ENCODE peak calls at places on chromosomes 13 and 19, in nine cellular contexts. One of them, this sample, is unnamed.

GRCh38 chr19:31991984-31992655 is 353.3 kb upstream of the ZNF507 start:
- DNase-seq in GM23338: no peak
- DNase-seq in CD4-positive, alpha-beta memory T cell: no peak
- DNase-seq in HCT116: no peak
- DNase-seq in CD4-positive, alpha-beta T cell: no peak
- DNase-seq in mucosa of gallbladder: no peak
- DNase-seq in heart left ventricle: no peak
- DNase-seq in ACHN: no peak
- DNase-seq in GM19239: no peak
- DNase-seq in this sample: no peak

GRCh38 chr19:8557637-8558238 is 19.5 kb downstream of the MYO1F start:
- DNase-seq in GM23338: no peak
- DNase-seq in GM19239: no peak
- DNase-seq in heart left ventricle: no peak
- DNase-seq in HCT116: no peak
- DNase-seq in ACHN: no peak
- DNase-seq in CD4-positive, alpha-beta T cell: no peak
- DNase-seq in mucosa of gallbladder: no peak
- DNase-seq in CD4-positive, alpha-beta memory T cell: no peak
- DNase-seq in this sample: no peak

GRCh38 chr13:32340917-32341316 is 25.6 kb downstream of the BRCA2 start:
- DNase-seq in HCT116: no peak
- DNase-seq in mucosa of gallbladder: no peak
- DNase-seq in GM19239: no peak
- DNase-seq in ACHN: no peak
- DNase-seq in heart left ventricle: no peak
- DNase-seq in GM23338: no peak
- DNase-seq in CD4-positive, alpha-beta memory T cell: no peak
- DNase-seq in CD4-positive, alpha-beta T cell: no peak
- DNase-seq in this sample: peak

GRCh38 chr19:40811478-40812341 is 12.7 kb downstream of the EGLN2 start:
- DNase-seq in ACHN: no peak
- DNase-seq in GM23338: peak
- DNase-seq in GM19239: no peak
- DNase-seq in mucosa of gallbladder: no peak
- DNase-seq in HCT116: no peak
- DNase-seq in heart left ventricle: no peak
- DNase-seq in CD4-positive, alpha-beta memory T cell: no peak
- DNase-seq in CD4-positive, alpha-beta T cell: no peak
- DNase-seq in this sample: no peak

GRCh38 chr19:41428481-41428859 is 1.3 kb upstream of the B3GNT8 start:
- DNase-seq in GM19239: no peak
- DNase-seq in ACHN: no peak
- DNase-seq in CD4-positive, alpha-beta memory T cell: no peak
- DNase-seq in CD4-positive, alpha-beta T cell: no peak
- DNase-seq in mucosa of gallbladder: no peak
- DNase-seq in GM23338: no peak
- DNase-seq in HCT116: no peak
- DNase-seq in heart left ventricle: no peak
- DNase-seq in this sample: no peak

GRCh38 chr13:109697936-109698335 is 88.4 kb downstream of the IRS2 start:
- DNase-seq in HCT116: no peak
- DNase-seq in ACHN: no peak
- DNase-seq in GM23338: no peak
- DNase-seq in CD4-positive, alpha-beta memory T cell: no peak
- DNase-seq in CD4-positive, alpha-beta T cell: no peak
- DNase-seq in mucosa of gallbladder: no peak
- DNase-seq in heart left ventricle: no peak
- DNase-seq in GM19239: no peak
- DNase-seq in this sample: no peak

GRCh38 chr13:100650321-100650720 is 24.3 kb downstream of the TMTC4 start:
- DNase-seq in ACHN: no peak
- DNase-seq in heart left ventricle: no peak
- DNase-seq in HCT116: no peak
- DNase-seq in mucosa of gallbladder: no peak
- DNase-seq in GM23338: no peak
- DNase-seq in CD4-positive, alpha-beta T cell: no peak
- DNase-seq in GM19239: no peak
- DNase-seq in CD4-positive, alpha-beta memory T cell: no peak
- DNase-seq in this sample: no peak

GRCh38 chr19:58134244-58134643 is 16.3 kb downstream of the ZNF329 start:
- DNase-seq in mucosa of gallbladder: no peak
- DNase-seq in HCT116: no peak
- DNase-seq in GM23338: no peak
- DNase-seq in CD4-positive, alpha-beta T cell: no peak
- DNase-seq in CD4-positive, alpha-beta memory T cell: no peak
- DNase-seq in heart left ventricle: no peak
- DNase-seq in ACHN: no peak
- DNase-seq in GM19239: no peak
- DNase-seq in this sample: no peak

GRCh38 chr13:42333613-42334328 is 61.8 kb downstream of the AKAP11 start:
- DNase-seq in mucosa of gallbladder: no peak
- DNase-seq in HCT116: no peak
- DNase-seq in CD4-positive, alpha-beta memory T cell: peak
- DNase-seq in GM19239: peak
- DNase-seq in GM23338: peak
- DNase-seq in heart left ventricle: no peak
- DNase-seq in CD4-positive, alpha-beta T cell: no peak
- DNase-seq in ACHN: peak
- DNase-seq in this sample: no peak

GRCh38 chr13:99085139-99085845 is 107.4 kb upstream of the DOCK9 start:
- DNase-seq in HCT116: no peak
- DNase-seq in CD4-positive, alpha-beta T cell: peak
- DNase-seq in ACHN: no peak
- DNase-seq in CD4-positive, alpha-beta memory T cell: peak
- DNase-seq in GM19239: no peak
- DNase-seq in GM23338: peak
- DNase-seq in mucosa of gallbladder: no peak
- DNase-seq in heart left ventricle: no peak
- DNase-seq in this sample: no peak

GRCh38 chr19:30144794-30145193 is 202.8 kb downstream of the URI1 start:
- DNase-seq in CD4-positive, alpha-beta T cell: no peak
- DNase-seq in HCT116: no peak
- DNase-seq in mucosa of gallbladder: no peak
- DNase-seq in GM23338: no peak
- DNase-seq in ACHN: no peak
- DNase-seq in heart left ventricle: no peak
- DNase-seq in GM19239: no peak
- DNase-seq in CD4-positive, alpha-beta memory T cell: no peak
- DNase-seq in this sample: no peak

GRCh38 chr13:112562786-112563383 is 25.1 kb downstream of the TUBGCP3 start:
- DNase-seq in GM19239: no peak
- DNase-seq in GM23338: no peak
- DNase-seq in ACHN: no peak
- DNase-seq in CD4-positive, alpha-beta T cell: no peak
- DNase-seq in CD4-positive, alpha-beta memory T cell: no peak
- DNase-seq in mucosa of gallbladder: no peak
- DNase-seq in heart left ventricle: no peak
- DNase-seq in HCT116: no peak
- DNase-seq in this sample: no peak

GRCh38 chr19:15316498-15316897 is 15.8 kb downstream of the BRD4 start:
- DNase-seq in GM23338: no peak
- DNase-seq in GM19239: no peak
- DNase-seq in heart left ventricle: no peak
- DNase-seq in mucosa of gallbladder: no peak
- DNase-seq in ACHN: no peak
- DNase-seq in HCT116: no peak
- DNase-seq in CD4-positive, alpha-beta T cell: no peak
- DNase-seq in CD4-positive, alpha-beta memory T cell: no peak
- DNase-seq in this sample: no peak

GRCh38 chr13:97295279-97296182 is 73.4 kb downstream of the MBNL2 start:
- DNase-seq in HCT116: no peak
- DNase-seq in GM23338: no peak
- DNase-seq in mucosa of gallbladder: no peak
- DNase-seq in GM19239: no peak
- DNase-seq in ACHN: no peak
- DNase-seq in CD4-positive, alpha-beta T cell: no peak
- DNase-seq in heart left ventricle: no peak
- DNase-seq in CD4-positive, alpha-beta memory T cell: no peak
- DNase-seq in this sample: no peak

GRCh38 chr19:45099465-45100201 is 6.7 kb downstream of the PPP1R37 start:
- DNase-seq in CD4-positive, alpha-beta memory T cell: no peak
- DNase-seq in HCT116: no peak
- DNase-seq in GM23338: no peak
- DNase-seq in CD4-positive, alpha-beta T cell: no peak
- DNase-seq in mucosa of gallbladder: no peak
- DNase-seq in heart left ventricle: no peak
- DNase-seq in ACHN: no peak
- DNase-seq in GM19239: no peak
- DNase-seq in this sample: no peak